ENCODE peak calls at places on chromosomes 13 and 19, in ten cellular contexts. S is HFF-Myc; Y is foreskin melanocyte; F is hippocampal formation; C is iris pigment epithelial cell; T is GM23248; Z is CD4-positive, CD25-positive, alpha-beta regulatory T cell; B is activated naive CD4-positive, alpha-beta T cell treated with Interleukin-2 at 50 U/mL for 16 hours; D is left cardiac atrium; L is IMR-90. K is an unnamed sample.

GRCh38 chr13:35789335-35790166 is 313.1 kb upstream of the MAB21L1 start:
- DNase-seq in S (peak), Y (peak), F (no peak), C (peak), T (peak), Z (no peak), B (no peak), D (no peak), L (peak), K (no peak)

GRCh38 chr13:85724554-85725432 is 74.4 kb downstream of the SLITRK6 start:
- DNase-seq in S (no peak), Y (no peak), F (no peak), C (peak), T (no peak), Z (no peak), B (no peak), D (no peak), L (peak), K (no peak)

GRCh38 chr13:43815204-43815603 is 28.4 kb upstream of the ENOX1 start:
- DNase-seq in S (peak), Y (peak), F (no peak), C (peak), T (peak), Z (no peak), B (no peak), D (peak), L (peak), K (no peak)

GRCh38 chr13:77343841-77344240 is 16.9 kb upstream of the MYCBP2 start:
- DNase-seq in S (no peak), Y (no peak), F (no peak), C (no peak), T (no peak), Z (no peak), B (no peak), D (no peak), L (no peak), K (no peak)

GRCh38 chr13:93249259-93249917 is 22.8 kb downstream of the GPC6 start:
- DNase-seq in S (peak), Y (no peak), F (no peak), C (peak), T (peak), Z (no peak), B (no peak), D (no peak), L (peak), K (no peak)

GRCh38 chr19:47176627-47177090 is 46.0 kb downstream of the SAE1 start:
- DNase-seq in S (peak), Y (no peak), F (no peak), C (peak), T (peak), Z (no peak), B (peak), D (peak), L (peak), K (no peak)

GRCh38 chr13:94495806-94496205 is 16.3 kb upstream of the DCT start:
- DNase-seq in S (no peak), Y (no peak), F (no peak), C (no peak), T (no peak), Z (no peak), B (no peak), D (no peak), L (no peak), K (no peak)

GRCh38 chr19:30371157-30371845 is 883 bp upstream of the ZNF536 start:
- DNase-seq in S (no peak), Y (no peak), F (peak), C (no peak), T (no peak), Z (no peak), B (no peak), D (no peak), L (no peak), K (no peak)

GRCh38 chr13:81639984-81640582 is 1299.2 kb upstream of the SPRY2 start:
- DNase-seq in S (no peak), Y (peak), F (no peak), C (peak), T (no peak), Z (no peak), B (no peak), D (no peak), L (no peak), K (no peak)

GRCh38 chr13:60335531-60335930 is 61.5 kb upstream of the TDRD3 start:
- DNase-seq in S (no peak), Y (no peak), F (no peak), C (peak), T (peak), Z (no peak), B (no peak), D (no peak), L (peak), K (no peak)

GRCh38 chr13:21079761-21080730 is 18.7 kb upstream of the LATS2 start:
- DNase-seq in S (no peak), Y (no peak), F (no peak), C (peak), T (peak), Z (no peak), B (no peak), D (no peak), L (peak), K (no peak)

GRCh38 chr13:99356216-99357089 is 49.3 kb upstream of the GPR183 start:
- DNase-seq in S (no peak), Y (peak), F (no peak), C (peak), T (peak), Z (peak), B (peak), D (no peak), L (peak), K (no peak)

GRCh38 chr19:33740811-33741396 is 55.8 kb upstream of the KCTD15 start:
- DNase-seq in S (peak), Y (peak), F (peak), C (peak), T (peak), Z (no peak), B (peak), D (no peak), L (peak), K (peak)

GRCh38 chr13:59442946-59443345 is 720.8 kb downstream of the DIAPH3 start:
- DNase-seq in S (no peak), Y (peak), F (no peak), C (peak), T (no peak), Z (no peak), B (no peak), D (no peak), L (peak), K (no peak)

GRCh38 chr13:72174549-72174948 is 307.5 kb upstream of the DACH1 start:
- DNase-seq in S (no peak), Y (no peak), F (no peak), C (no peak), T (no peak), Z (no peak), B (no peak), D (no peak), L (no peak), K (no peak)

GRCh38 chr19:46076951-46077814 is 36.4 kb upstream of the IGFL4 start:
- DNase-seq in S (peak), Y (peak), F (peak), C (peak), T (peak), Z (no peak), B (peak), D (peak), L (peak), K (peak)

GRCh38 chr13:55199132-55199531 is 1941.6 kb upstream of the PRR20A start:
- DNase-seq in S (no peak), Y (no peak), F (no peak), C (no peak), T (no peak), Z (no peak), B (no peak), D (no peak), L (no peak), K (peak)

GRCh38 chr19:33715462-33715861 is 81.2 kb upstream of the KCTD15 start:
- DNase-seq in S (no peak), Y (no peak), F (no peak), C (no peak), T (no peak), Z (no peak), B (no peak), D (no peak), L (no peak), K (peak)

GRCh38 chr13:94416454-94417080 is 62.9 kb downstream of the DCT start:
- DNase-seq in S (no peak), Y (no peak), F (no peak), C (peak), T (peak), Z (no peak), B (no peak), D (no peak), L (peak), K (peak)

GRCh38 chr19:53463263-53463662 is 4.3 kb upstream of the ZNF813 start:
- DNase-seq in S (no peak), Y (no peak), F (peak), C (peak), T (peak), Z (no peak), B (no peak), D (peak), L (peak), K (peak)

GRCh38 chr13:110137677-110138008 is 169.3 kb downstream of the COL4A1 start:
- DNase-seq in S (no peak), Y (no peak), F (peak), C (no peak), T (peak), Z (no peak), B (peak), D (no peak), L (no peak), K (no peak)

GRCh38 chr19:18049390-18049789 is 37.3 kb downstream of the IL12RB1 start:
- DNase-seq in S (no peak), Y (no peak), F (peak), C (peak), T (peak), Z (no peak), B (no peak), D (peak), L (peak), K (no peak)